ENCODE peak calls at places on chromosome 9, in four cellular contexts. One of them, this sample, is unnamed. For H3K4me1, the result is how much of the 10 kb centered on the place peaks cover.

GRCh38 chr9:71664566-71664965 is 103.7 kb downstream of the CEMIP2 start:
- DNase-seq in IMR-90: no peak
- DNase-seq in psoas muscle: no peak
- DNase-seq in left ventricle myocardium inferior: no peak
- DNase-seq in this sample: no peak

GRCh38 chr9:116303270-116303904 is 149.8 kb downstream of the PAPPA start:
- DNase-seq in IMR-90: no peak
- DNase-seq in psoas muscle: no peak
- DNase-seq in left ventricle myocardium inferior: no peak
- DNase-seq in this sample: no peak

GRCh38 chr9:79127661-79128060 is 444.1 kb upstream of the TLE4 start:
- DNase-seq in IMR-90: no peak
- DNase-seq in left ventricle myocardium inferior: no peak
- DNase-seq in psoas muscle: no peak
- DNase-seq in this sample: no peak

GRCh38 chr9:133762488-133763271 is 24.5 kb upstream of the SARDH start:
- DNase-seq in psoas muscle: no peak
- DNase-seq in left ventricle myocardium inferior: no peak
- DNase-seq in IMR-90: no peak
- DNase-seq in this sample: peak

GRCh38 chr9:69149321-69149807 is 24.7 kb upstream of the TJP2 start:
- DNase-seq in psoas muscle: no peak
- DNase-seq in left ventricle myocardium inferior: no peak
- DNase-seq in IMR-90: peak
- DNase-seq in this sample: no peak

GRCh38 chr9:110446171-110446570 is 108.5 kb upstream of the TXNDC8 start:
- DNase-seq in left ventricle myocardium inferior: no peak
- DNase-seq in IMR-90: peak
- DNase-seq in psoas muscle: no peak
- DNase-seq in this sample: no peak

GRCh38 chr9:90053027-90053426 is 448.2 kb downstream of the GADD45G start:
- DNase-seq in psoas muscle: no peak
- DNase-seq in left ventricle myocardium inferior: no peak
- DNase-seq in IMR-90: no peak
- DNase-seq in this sample: no peak

GRCh38 chr9:107489687-107490605 is at the start of gene KLF4:
- DNase-seq in psoas muscle: peak
- DNase-seq in IMR-90: peak
- DNase-seq in left ventricle myocardium inferior: peak
- DNase-seq in this sample: peak

GRCh38 chr9:77456829-77457437 is 191.2 kb downstream of the GNA14 start:
- DNase-seq in IMR-90: peak
- DNase-seq in psoas muscle: peak
- DNase-seq in left ventricle myocardium inferior: peak
- DNase-seq in this sample: peak

GRCh38 chr9:15306068-15306756 is 804 bp downstream of the TTC39B start:
- DNase-seq in psoas muscle: peak
- DNase-seq in IMR-90: peak
- DNase-seq in left ventricle myocardium inferior: peak
- DNase-seq in this sample: peak

GRCh38 chr9:128383007-128383753 is 12.0 kb downstream of the URM1 start:
- DNase-seq in IMR-90: no peak
- DNase-seq in left ventricle myocardium inferior: no peak
- DNase-seq in psoas muscle: no peak
- DNase-seq in this sample: no peak

GRCh38 chr9:80320916-80321315 is 749.2 kb downstream of the TLE4 start:
- DNase-seq in psoas muscle: no peak
- DNase-seq in IMR-90: peak
- DNase-seq in left ventricle myocardium inferior: no peak
- DNase-seq in this sample: no peak

GRCh38 chr9:89896806-89897340 is 292.1 kb downstream of the GADD45G start:
- DNase-seq in IMR-90: no peak
- DNase-seq in left ventricle myocardium inferior: no peak
- DNase-seq in psoas muscle: no peak
- DNase-seq in this sample: no peak

GRCh38 chr9:13485068-13485596 is 205.6 kb upstream of the MPDZ start:
- DNase-seq in psoas muscle: peak
- DNase-seq in left ventricle myocardium inferior: peak
- DNase-seq in IMR-90: peak
- DNase-seq in this sample: no peak

GRCh38 chr9:109906766-109907382 is 126.9 kb downstream of the PALM2AKAP2 start:
- DNase-seq in IMR-90: peak
- DNase-seq in left ventricle myocardium inferior: no peak
- DNase-seq in psoas muscle: no peak
- DNase-seq in this sample: no peak

GRCh38 chr9:96117398-96118060 is 184.4 kb downstream of the HSD17B3 start:
- DNase-seq in left ventricle myocardium inferior: no peak
- DNase-seq in IMR-90: no peak
- DNase-seq in psoas muscle: no peak
- DNase-seq in this sample: no peak

GRCh38 chr9:3467593-3468219 is 58.1 kb downstream of the RFX3 start:
- DNase-seq in IMR-90: peak
- DNase-seq in left ventricle myocardium inferior: peak
- DNase-seq in psoas muscle: peak
- DNase-seq in this sample: no peak

GRCh38 chr9:14084867-14085266 is 229.1 kb downstream of the NFIB start:
- DNase-seq in IMR-90: no peak
- DNase-seq in psoas muscle: no peak
- DNase-seq in left ventricle myocardium inferior: no peak
- DNase-seq in this sample: no peak

GRCh38 chr9:106877345-106877744 is 14.4 kb downstream of the ZNF462 start:
- DNase-seq in psoas muscle: no peak
- DNase-seq in left ventricle myocardium inferior: no peak
- DNase-seq in IMR-90: no peak
- DNase-seq in this sample: no peak

GRCh38 chr9:122162415-122162814 is 2.7 kb downstream of the MORN5 start:
- DNase-seq in psoas muscle: no peak
- DNase-seq in IMR-90: no peak
- DNase-seq in left ventricle myocardium inferior: no peak
- DNase-seq in this sample: no peak

GRCh38 chr9:122159026-122159924 is at the start of the genes MORN5 and NDUFA8:
- DNase-seq in left ventricle myocardium inferior: peak
- DNase-seq in IMR-90: peak
- DNase-seq in psoas muscle: peak
- DNase-seq in this sample: peak

GRCh38 chr9:122164286-122164685 is 4.6 kb downstream of the MORN5 start:
- DNase-seq in IMR-90: no peak
- DNase-seq in left ventricle myocardium inferior: no peak
- DNase-seq in psoas muscle: no peak
- DNase-seq in this sample: no peak

GRCh38 chr9:122158202-122158601 is 1.4 kb downstream of the NDUFA8 start:
- DNase-seq in IMR-90: peak
- DNase-seq in psoas muscle: no peak
- DNase-seq in left ventricle myocardium inferior: no peak
- DNase-seq in this sample: no peak

GRCh38 chr9:122159925-122160246 is 178 bp downstream of the MORN5 start:
- DNase-seq in left ventricle myocardium inferior: no peak
- DNase-seq in IMR-90: no peak
- DNase-seq in psoas muscle: no peak
- DNase-seq in this sample: no peak
- H3K4me3 ChIP-seq in left ventricle myocardium inferior: peak
- H3K4me3 ChIP-seq in IMR-90: peak
- H3K4me3 ChIP-seq in psoas muscle: peak
- H3K4me3 ChIP-seq in this sample: peak

DNA sequence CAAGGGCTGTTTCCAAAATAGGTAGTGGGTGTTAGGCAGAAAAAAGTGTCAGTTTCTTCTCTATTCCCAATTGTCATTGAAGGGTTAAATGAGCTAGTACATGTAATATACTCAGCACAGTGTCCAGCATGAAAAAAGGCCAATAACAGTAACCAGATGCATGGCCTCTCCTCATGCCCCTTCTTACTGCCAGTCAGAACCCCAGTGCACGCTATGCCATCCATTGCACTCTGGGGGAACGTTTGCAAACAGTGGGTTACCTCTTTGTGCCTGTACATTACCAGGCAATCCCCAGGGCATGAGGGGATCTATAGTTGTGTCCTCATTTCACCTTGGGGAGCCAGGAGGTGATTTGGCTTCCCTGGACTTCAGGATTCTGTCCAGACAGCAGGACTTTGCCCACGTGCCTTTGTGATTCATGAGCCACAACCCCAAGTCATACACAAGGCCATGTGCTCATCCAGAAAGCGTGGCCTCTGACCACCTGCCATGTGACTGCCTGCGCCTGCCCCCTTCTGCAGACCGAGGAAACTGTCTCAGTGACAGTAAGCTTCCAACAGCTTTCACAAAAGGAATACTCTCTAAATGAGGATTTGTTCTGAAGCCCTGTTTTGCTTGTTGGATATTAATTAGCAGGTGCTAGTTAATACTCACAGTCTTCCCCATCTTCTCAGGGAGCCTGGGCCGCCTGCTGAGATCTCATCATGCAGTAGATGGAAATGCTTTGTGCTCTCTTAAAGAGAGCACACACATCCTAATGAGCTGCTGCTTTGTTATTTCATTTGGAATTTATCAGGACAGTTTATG is 36.8 kb upstream of the ANGPTL2 start:
- DNase-seq in psoas muscle: peak
- DNase-seq in IMR-90: peak
- DNase-seq in left ventricle myocardium inferior: no peak
- DNase-seq in this sample: peak
- TF ChIP-seq CTCF in psoas muscle: peak
- TF ChIP-seq CTCF in IMR-90: peak
- TF ChIP-seq CTCF in left ventricle myocardium inferior: peak
- TF ChIP-seq CTCF in this sample: peak

DNA sequence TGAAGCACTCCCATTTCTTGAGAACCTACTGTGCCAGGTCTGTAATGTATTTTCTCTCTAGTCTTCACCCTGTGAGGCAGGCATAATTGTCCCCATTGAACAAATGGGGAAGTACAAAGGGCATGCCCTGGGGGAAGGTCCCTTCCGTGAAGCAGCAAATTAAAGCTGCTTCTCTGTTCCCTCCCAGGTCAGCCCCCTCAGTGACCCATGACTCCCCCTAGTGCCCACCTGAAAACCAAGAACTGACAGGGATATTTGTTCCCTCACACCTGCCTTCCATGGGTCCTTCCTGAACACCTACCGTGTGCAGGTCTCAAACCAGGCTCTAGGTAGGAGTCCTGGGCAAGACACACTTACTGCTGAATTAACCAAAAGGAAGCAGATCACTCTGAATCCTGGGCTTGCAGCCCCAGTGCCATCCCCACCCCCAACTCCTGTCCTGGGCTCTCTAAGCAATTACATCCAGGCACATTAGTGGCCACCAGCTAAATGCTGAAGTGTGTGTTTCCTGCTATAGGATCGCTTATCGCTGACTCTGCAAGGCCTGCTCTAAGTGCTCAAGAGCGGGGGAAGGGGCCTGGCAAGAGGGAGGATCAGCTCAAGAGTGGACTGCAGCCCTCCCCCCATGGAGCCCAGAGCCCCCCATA is 254.8 kb downstream of the CDK5RAP2 start:
- DNase-seq in left ventricle myocardium inferior: no peak
- DNase-seq in psoas muscle: no peak
- DNase-seq in IMR-90: no peak
- DNase-seq in this sample: no peak
- H3K4me1 ChIP-seq in left ventricle myocardium inferior: under half
- H3K4me1 ChIP-seq in psoas muscle: under half
- H3K4me1 ChIP-seq in IMR-90: under half
- H3K4me1 ChIP-seq in this sample: under half

GRCh38 chr9:121358747-121359146 is 11.3 kb downstream of the STOM start:
- DNase-seq in psoas muscle: no peak
- DNase-seq in IMR-90: no peak
- DNase-seq in left ventricle myocardium inferior: no peak
- DNase-seq in this sample: no peak
- H3K4me3 ChIP-seq in psoas muscle: peak
- H3K4me3 ChIP-seq in IMR-90: no peak
- H3K4me3 ChIP-seq in left ventricle myocardium inferior: peak
- H3K4me3 ChIP-seq in this sample: no peak

This sample was measured in kidney.